ENCODE peak calls at places on chromosomes 12 and 14, in seven cellular contexts. M, Y, C, V, Q, U and X are unnamed samples.

GRCh38 chr14:75306917-75307699 is 28.5 kb downstream of the FOS start:
- DNase-seq in M (peak; percentile 30), Q (peak; percentile 51), V (no peak), U (peak; percentile 16), Y (no peak), C (no peak), X (peak; percentile 57)

GRCh38 chr12:90250041-90250440 is 541.4 kb upstream of the ATP2B1 start:
- DNase-seq in Q (no peak), Y (no peak), C (no peak), M (peak; percentile 35), V (no peak), U (no peak), X (peak; percentile 52)

GRCh38 chr12:98973395-98973794 is 328.3 kb downstream of the APAF1 start:
- DNase-seq in Q (no peak), M (peak; percentile 73), C (no peak), V (peak; percentile 31), Y (no peak), U (peak; percentile 26), X (peak; percentile 93)

GRCh38 chr12:69067713-69068112 is 134.7 kb upstream of the CPM start:
- DNase-seq in C (no peak), Y (no peak), Q (no peak), V (no peak), M (no peak), U (no peak), X (no peak)

GRCh38 chr12:120529641-120530314 is 820 bp upstream of the COQ5 start:
- DNase-seq in V (peak; percentile 56), U (peak; percentile 49), C (no peak), Q (peak; percentile 20), Y (no peak), M (peak; percentile 61), X (peak; percentile 61)

GRCh38 chr14:104665663-104666522 is 23.5 kb upstream of the INF2 start:
- DNase-seq in V (no peak), Q (peak; percentile 71), C (peak; percentile 93), Y (no peak), U (no peak), M (peak; percentile 30), X (peak; percentile 48)

GRCh38 chr12:68352067-68352466 is 19.9 kb upstream of the MDM1 start:
- DNase-seq in C (no peak), M (no peak), Q (no peak), U (no peak), Y (no peak), V (no peak), X (no peak)

GRCh38 chr12:22657538-22657937 is 32.6 kb downstream of the ETNK1 start:
- DNase-seq in Q (no peak), U (peak; percentile 8), M (peak; percentile 56), Y (no peak), V (no peak), C (no peak), X (no peak)